ENCODE peak calls at places on chromosome 5, in ten cellular contexts. S is tibial nerve, F is HCT116, U is upper lobe of right lung, O is heart right ventricle, N is stomach, H is epithelial cell of proximal tubule, Q is epithelial cell of esophagus, B is heart left ventricle, C is breast epithelium. Y is an unnamed sample.

GRCh38 chr5:150024241-150024984 is 23.9 kb downstream of the HMGXB3 start:
- DNase-seq in S (no peak), F (no peak), U (no peak), O (no peak), N (no peak), H (no peak), Q (no peak), B (no peak), C (no peak), Y (no peak)

GRCh38 chr5:92372766-92373165 is 989.6 kb upstream of the ARRDC3 start:
- DNase-seq in S (no peak), F (no peak), U (no peak), O (no peak), N (no peak), H (peak; percentile 25), Q (peak; percentile 77), B (no peak), C (no peak), Y (no peak)

GRCh38 chr5:43396762-43397304 is 15.4 kb downstream of the CCL28 start:
- DNase-seq in S (peak; percentile 12), F (no peak), U (peak; percentile 86), O (peak; percentile 6), N (peak; percentile 66), H (no peak), Q (peak; percentile 62), B (peak; percentile 20), C (peak; percentile 60), Y (no peak)

GRCh38 chr5:141560725-141561483 is 57.9 kb downstream of the DIAPH1 start:
- DNase-seq in S (peak; percentile 94), F (peak; percentile 59), U (peak; percentile 71), O (peak; percentile 95), N (peak; percentile 57), H (peak; percentile 84), Q (peak; percentile 98), B (peak; percentile 89), C (peak; percentile 81), Y (peak; percentile 88)

GRCh38 chr5:57172466-57172961 is 1.3 kb upstream of the GPBP1 start:
- DNase-seq in S (no peak), F (no peak), U (no peak), O (no peak), N (no peak), H (no peak), Q (peak; percentile 45), B (no peak), C (no peak), Y (no peak)

GRCh38 chr5:66864240-66864884 is 268.2 kb downstream of the MAST4 start:
- DNase-seq in S (no peak), F (no peak), U (no peak), O (peak; percentile 25), N (no peak), H (no peak), Q (peak; percentile 66), B (peak; percentile 25), C (no peak), Y (no peak)

GRCh38 chr5:142316051-142316450 is 8.8 kb downstream of the SPRY4 start:
- DNase-seq in S (no peak), F (no peak), U (no peak), O (peak; percentile 55), N (no peak), H (no peak), Q (no peak), B (no peak), C (no peak), Y (no peak)

GRCh38 chr5:139408191-139408590 is 4.3 kb upstream of the SPATA24 start:
- DNase-seq in S (no peak), F (no peak), U (no peak), O (no peak), N (no peak), H (no peak), Q (no peak), B (no peak), C (no peak), Y (no peak)

GRCh38 chr5:170467000-170467707 is 36.7 kb upstream of the KCNIP1 start:
- DNase-seq in S (no peak), F (no peak), U (no peak), O (no peak), N (no peak), H (peak; percentile 61), Q (peak; percentile 92), B (no peak), C (no peak), Y (peak; percentile 41)

GRCh38 chr5:125559296-125559695 is 812.9 kb upstream of the ZNF608 start:
- DNase-seq in S (no peak), F (peak; percentile 2), U (no peak), O (no peak), N (no peak), H (peak; percentile 13), Q (peak; percentile 96), B (peak; percentile 19), C (no peak), Y (peak; percentile 65)

GRCh38 chr5:128693779-128694178 is 155.7 kb upstream of the FBN2 start:
- DNase-seq in S (no peak), F (no peak), U (no peak), O (no peak), N (no peak), H (no peak), Q (peak; percentile 20), B (no peak), C (no peak), Y (no peak)

GRCh38 chr5:165620394-165620793 is 2115.0 kb downstream of the MAT2B start:
- DNase-seq in S (no peak), F (no peak), U (no peak), O (no peak), N (no peak), H (no peak), Q (no peak), B (no peak), C (no peak), Y (no peak)

GRCh38 chr5:132695956-132696355 is 22.2 kb downstream of the IL4 start:
- DNase-seq in S (no peak), F (no peak), U (no peak), O (no peak), N (no peak), H (no peak), Q (no peak), B (no peak), C (no peak), Y (no peak)

GRCh38 chr5:73701566-73701965 is 75.6 kb downstream of the ARHGEF28 start:
- DNase-seq in S (no peak), F (no peak), U (no peak), O (no peak), N (no peak), H (no peak), Q (peak; percentile 94), B (no peak), C (no peak), Y (no peak)

GRCh38 chr5:172173771-172174170 is 14.3 kb downstream of the STK10 start:
- DNase-seq in S (no peak), F (no peak), U (no peak), O (no peak), N (no peak), H (no peak), Q (peak; percentile 97), B (peak; percentile 34), C (no peak), Y (no peak)

GRCh38 chr5:178483620-178484019 is 106.6 kb downstream of the COL23A1 start:
- DNase-seq in S (peak; percentile 16), F (no peak), U (no peak), O (peak; percentile 29), N (peak; percentile 38), H (no peak), Q (no peak), B (peak; percentile 32), C (no peak), Y (no peak)

GRCh38 chr5:9888517-9888916 is 258.4 kb upstream of the TAS2R1 start:
- DNase-seq in S (no peak), F (no peak), U (no peak), O (no peak), N (no peak), H (peak; percentile 30), Q (peak; percentile 50), B (no peak), C (no peak), Y (peak; percentile 69)

GRCh38 chr5:98585661-98586310 is 187.7 kb upstream of the RGMB start:
- DNase-seq in S (no peak), F (no peak), U (no peak), O (no peak), N (no peak), H (peak; percentile 47), Q (no peak), B (no peak), C (no peak), Y (no peak)

GRCh38 chr5:79333852-79334557 is 98.1 kb downstream of the JMY start:
- DNase-seq in S (no peak), F (no peak), U (no peak), O (no peak), N (no peak), H (no peak), Q (no peak), B (no peak), C (no peak), Y (no peak)
- TF ChIP-seq CTCF in S (no peak), F (no peak), U (no peak), O (no peak), N (no peak), H (peak; percentile 31), Q (no peak), B (no peak), C (no peak), Y (no peak)

DNA sequence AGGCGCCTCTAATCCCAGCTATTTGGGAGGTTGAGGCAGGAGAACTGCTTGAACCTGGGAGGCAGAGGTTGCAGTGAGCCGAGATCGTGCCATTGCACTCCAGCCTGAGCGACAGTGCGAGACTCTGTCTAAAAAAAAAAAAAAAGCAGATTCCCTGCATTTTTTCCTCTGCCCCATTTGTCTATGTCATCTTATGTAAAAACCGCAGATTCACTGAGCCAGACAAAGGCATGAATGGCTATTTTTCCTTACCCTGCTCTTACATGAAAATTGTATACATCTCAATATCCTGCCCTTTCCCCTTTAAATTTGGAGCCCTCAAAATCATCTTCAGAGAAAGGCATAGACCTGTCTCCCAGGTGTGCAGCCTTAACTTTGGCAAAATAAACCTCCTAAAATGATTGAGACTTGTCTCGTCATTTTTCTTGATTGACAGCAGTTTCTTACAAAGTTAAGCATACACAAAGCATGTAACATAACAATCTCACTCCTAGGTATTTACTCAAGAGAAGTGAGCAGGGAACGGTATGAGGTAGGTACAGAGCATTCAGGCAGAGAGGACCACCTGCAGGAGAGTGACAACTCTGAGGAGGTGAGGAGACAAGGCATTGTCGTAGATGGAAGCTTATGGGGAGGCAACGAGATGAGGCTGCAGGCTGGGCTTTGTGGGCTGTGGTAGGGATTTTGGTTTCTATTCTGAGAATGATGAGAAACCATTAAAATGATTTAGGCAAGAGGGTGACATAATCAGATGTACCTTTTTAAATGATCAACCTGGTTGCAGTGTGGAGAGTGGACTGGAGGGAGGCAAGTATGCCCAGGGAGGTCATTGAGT is 65.7 kb upstream of the IL6ST start:
- DNase-seq in S (no peak), F (no peak), U (no peak), O (no peak), N (no peak), H (no peak), Q (no peak), B (no peak), C (no peak), Y (no peak)
- H3K4me3 ChIP-seq in S (no peak overlapping the region), F (no peak overlapping the region), U (no peak overlapping the region), O (no peak overlapping the region), N (no peak overlapping the region), H (no peak overlapping the region), Q (no peak overlapping the region), B (no peak overlapping the region), C (no peak overlapping the region), Y (no peak overlapping the region)

GRCh38 chr5:103973669-103974068 is 411.1 kb upstream of the NUDT12 start:
- DNase-seq in S (no peak), F (no peak), U (no peak), O (no peak), N (no peak), H (no peak), Q (peak; percentile 1), B (no peak), C (no peak), Y (no peak)
- TF ChIP-seq CTCF in S (no peak), F (no peak), U (no peak), O (no peak), N (no peak), H (peak; percentile 38), Q (peak; percentile 27), B (no peak), C (no peak), Y (peak; percentile 7)

GRCh38 chr5:119270121-119270565 is 85.7 kb upstream of the TNFAIP8 start:
- DNase-seq in S (no peak), F (no peak), U (no peak), O (no peak), N (no peak), H (no peak), Q (no peak), B (no peak), C (no peak), Y (no peak)
- H3K4me3 ChIP-seq in S (no peak overlapping the region), F (no peak overlapping the region), U (peak overlapping the region; percentile 87), O (peak overlapping the region; percentile 82), N (peak overlapping the region; percentile 79), H (peak overlapping the region; percentile 90), Q (no peak overlapping the region), B (peak overlapping the region; percentile 69), C (no peak overlapping the region), Y (no peak overlapping the region)